ENCODE peak calls at places on chromosome 3, in five cellular contexts. T is cardiac muscle cell, D is neural crest cell, Z is fibroblast of lung, S is left ventricle myocardium inferior. K is an unnamed sample.
A peak's percentile ranks its signal among the peaks of the same experiment; 100 is the strongest.

GRCh38 chr3:75906555-75907112 is 121.3 kb upstream of the ZNF717 start:
- DNase-seq in T (no peak), S (no peak), Z (peak; percentile 45), D (peak; percentile 57), K (peak; percentile 53)

GRCh38 chr3:77247817-77248216 is 207.9 kb downstream of the ROBO2 start:
- DNase-seq in T (no peak), Z (no peak), D (no peak), S (no peak), K (no peak)

GRCh38 chr3:149820183-149820582 is 7.2 kb downstream of the RNF13 start:
- DNase-seq in D (no peak), S (no peak), T (no peak), Z (peak; percentile 6), K (no peak)

GRCh38 chr3:151660890-151661289 is 72.8 kb upstream of the AADACL2 start:
- DNase-seq in T (peak; percentile 62), D (no peak), Z (no peak), S (no peak), K (no peak)

GRCh38 chr3:40191850-40192448 is 117.6 kb upstream of the EIF1B start:
- DNase-seq in D (peak; percentile 61), Z (peak; percentile 18), S (peak; percentile 41), T (peak; percentile 69), K (no peak)

GRCh38 chr3:135125171-135125801 is 330.2 kb downstream of the EPHB1 start:
- DNase-seq in Z (peak; percentile 26), S (no peak), T (peak; percentile 8), D (peak; percentile 39), K (no peak)

GRCh38 chr3:128804017-128804816 is 75.2 kb upstream of the ACAD9 start:
- DNase-seq in Z (peak; percentile 36), T (peak; percentile 59), D (no peak), S (no peak), K (no peak)

GRCh38 chr3:71305246-71306206 is 278.0 kb downstream of the FOXP1 start:
- DNase-seq in S (peak; percentile 18), Z (peak; percentile 66), T (peak; percentile 45), D (peak; percentile 16), K (no peak)

GRCh38 chr3:124217542-124217941 is 225.6 kb upstream of the ROPN1 start:
- DNase-seq in D (peak; percentile 69), T (peak; percentile 84), S (peak; percentile 28), Z (peak; percentile 72), K (peak; percentile 80)

GRCh38 chr3:177445591-177445990 is 248.3 kb upstream of the TBL1XR1 start:
- DNase-seq in S (no peak), Z (no peak), T (no peak), D (no peak), K (no peak)

GRCh38 chr3:65927576-65927975 is 111.1 kb downstream of the MAGI1 start:
- DNase-seq in T (no peak), Z (peak; percentile 70), S (no peak), D (no peak), K (no peak)

GRCh38 chr3:129313983-129314756 is 35.5 kb downstream of the HMCES start:
- DNase-seq in D (no peak), T (peak; percentile 32), S (peak; percentile 29), Z (peak; percentile 37), K (no peak)

GRCh38 chr3:116863842-116864626 is 154.5 kb downstream of the TUSC7 start:
- DNase-seq in S (no peak), T (peak; percentile 62), D (peak; percentile 15), Z (peak; percentile 42), K (no peak)
- TF ChIP-seq CTCF in S (peak; percentile 45), T (peak; percentile 45), D (peak; percentile 68), Z (peak; percentile 45), K (peak; percentile 19)

DNA sequence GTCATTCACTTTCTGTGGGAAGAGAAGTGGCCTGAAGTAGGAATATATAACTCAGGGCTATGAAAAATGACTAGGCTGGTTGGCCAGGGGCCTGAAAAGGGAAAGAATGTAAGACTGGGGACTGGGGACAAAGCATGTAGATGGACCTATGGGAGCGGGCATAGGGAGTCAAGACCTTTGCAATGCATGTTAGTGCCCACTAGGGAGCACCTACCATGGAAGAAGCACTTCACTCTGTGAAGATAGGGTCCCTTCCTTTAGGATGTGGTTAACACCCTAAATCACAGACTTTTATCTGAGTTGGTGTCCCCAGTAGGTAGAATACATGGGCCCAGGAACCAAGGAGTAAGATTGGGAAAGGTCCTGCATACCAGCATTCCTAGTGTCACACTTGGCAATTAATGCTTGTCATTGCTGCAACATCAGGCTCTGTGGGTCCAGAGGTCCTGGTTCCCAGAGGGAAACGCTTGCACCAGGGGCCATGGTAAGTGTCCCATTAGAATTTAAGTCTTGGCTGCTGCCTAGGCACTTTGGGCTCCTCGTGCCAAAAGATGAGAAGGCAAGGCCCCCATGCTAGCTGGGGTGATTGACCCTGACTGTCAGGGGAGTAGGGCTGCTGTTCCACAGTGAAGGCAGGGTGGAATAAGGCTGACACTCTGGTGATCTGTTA is 79.6 kb downstream of the CRYGS start:
- DNase-seq in S (no peak), T (no peak), Z (no peak), D (no peak), K (no peak)
- TF ChIP-seq CTCF in S (no peak), T (peak; percentile 6), Z (no peak), D (no peak), K (no peak)

DNA sequence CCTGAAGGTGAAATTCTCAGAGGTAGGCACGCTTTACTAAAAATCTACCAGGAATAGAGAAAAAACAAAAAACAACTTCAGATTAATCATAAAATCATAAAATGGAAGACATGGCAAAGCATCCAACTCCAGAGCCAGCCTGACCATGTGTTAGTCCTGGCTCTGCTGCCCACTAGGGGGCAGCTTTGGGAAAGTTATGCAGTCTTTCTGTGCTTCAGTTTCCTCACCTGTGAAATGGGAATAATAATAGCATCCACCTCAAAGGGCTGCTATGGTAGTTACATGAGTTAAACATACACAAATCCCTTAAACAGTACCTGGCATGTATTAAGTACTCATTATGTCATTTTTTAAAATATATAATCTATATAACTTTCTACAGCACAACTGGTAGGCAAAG is 52.3 kb downstream of the WNT5A start:
- DNase-seq in D (no peak), S (no peak), Z (no peak), T (peak; percentile 46), K (no peak)
- TF ChIP-seq CTCF in D (peak; percentile 57), S (peak; percentile 38), Z (peak; percentile 43), T (peak; percentile 62), K (no peak)

DNA sequence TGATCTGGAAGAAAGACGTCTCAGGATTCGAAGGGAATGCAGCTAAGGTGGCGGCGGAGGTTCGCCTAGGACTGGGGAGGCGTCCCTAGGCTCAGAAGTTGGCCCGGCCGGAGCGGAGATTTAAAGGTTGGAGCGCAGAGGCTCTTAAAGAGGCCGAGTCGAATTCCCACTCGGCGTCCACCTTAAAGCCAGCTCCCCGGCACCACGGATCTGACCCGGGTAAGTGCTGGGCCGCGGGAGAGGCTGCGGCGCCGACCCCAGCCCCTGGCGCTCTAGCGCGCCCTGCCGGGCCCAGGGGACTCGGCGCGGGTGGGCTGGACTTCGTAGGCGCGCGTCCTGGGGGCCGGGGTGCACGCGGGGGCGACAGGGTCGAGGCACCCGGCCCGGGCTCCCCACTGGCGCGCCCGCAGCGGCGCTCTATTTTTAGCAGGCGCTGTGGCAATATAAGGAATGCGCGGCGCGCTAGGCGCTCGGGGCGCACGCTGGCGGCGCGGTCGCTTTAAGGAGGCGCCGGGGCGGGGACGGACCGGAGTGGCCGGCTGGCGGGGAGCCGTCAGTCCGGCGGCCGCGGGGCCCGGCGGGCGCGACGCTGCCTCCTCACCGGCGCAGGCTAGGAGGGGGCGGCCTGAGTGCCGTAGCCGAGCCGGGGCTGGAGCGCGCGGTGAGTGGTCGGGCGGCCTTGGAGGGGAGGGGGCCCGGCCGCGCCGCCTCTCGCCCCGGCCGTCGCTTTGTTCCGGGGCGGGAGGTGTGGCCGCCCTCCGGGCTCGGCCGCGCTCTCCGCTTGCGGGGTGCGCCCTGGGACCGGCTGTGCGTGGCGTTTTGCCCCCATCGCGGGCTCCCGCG is at the start of gene MRAS:
- DNase-seq in D (peak; percentile 63), T (peak; percentile 90), S (peak; percentile 83), Z (peak; percentile 80), K (peak; percentile 48)
- TF ChIP-seq CTCF in D (peak; percentile 57), T (peak; percentile 27), S (peak; percentile 60), Z (peak; percentile 20), K (peak; percentile 37)

K was measured in mesothelial cell of epicardium.